ENCODE peak calls at places on chromosomes 13 and 19, in eight cellular contexts. H, V, I, J, R, O, K and T are unnamed samples.

GRCh38 chr19:3285647-3286176 is 61.3 kb downstream of the CELF5 start:
- DNase-seq in K (no peak), R (peak; percentile 27), J (no peak), V (no peak), I (no peak), O (no peak), H (peak; percentile 81), T (no peak)

GRCh38 chr19:54172764-54173699 is at the start of gene TMC4:
- DNase-seq in R (peak; percentile 62), O (peak; percentile 86), I (peak; percentile 80), H (no peak), V (peak; percentile 88), K (peak; percentile 69), J (peak; percentile 75), T (no peak)

GRCh38 chr13:52162279-52163101 is 3.1 kb upstream of the NEK3 start:
- DNase-seq in I (no peak), O (no peak), K (no peak), H (no peak), V (no peak), R (peak; percentile 72), J (no peak), T (no peak)

GRCh38 chr13:24995225-24995804 is 100.6 kb upstream of the PABPC3 start:
- DNase-seq in H (peak; percentile 76), V (peak; percentile 65), K (peak; percentile 60), O (no peak), R (peak; percentile 90), I (peak; percentile 78), J (peak; percentile 48), T (peak; percentile 20)

GRCh38 chr13:44380404-44381165 is 7.0 kb downstream of the SERP2 start:
- DNase-seq in I (no peak), K (no peak), O (no peak), V (no peak), R (no peak), J (no peak), H (no peak), T (no peak)

GRCh38 chr19:42251572-42251990 is 3.3 kb downstream of the ERF start:
- DNase-seq in V (no peak), K (no peak), J (no peak), H (no peak), R (no peak), O (no peak), I (no peak), T (no peak)

GRCh38 chr19:57655443-57655842 is 13.3 kb upstream of the ZSCAN4 start:
- DNase-seq in K (no peak), J (no peak), V (no peak), I (peak; percentile 38), H (no peak), R (no peak), O (no peak), T (no peak)

GRCh38 chr13:42110410-42111155 is 62.1 kb downstream of the DGKH start:
- DNase-seq in H (peak; percentile 44), O (no peak), I (peak; percentile 69), K (peak; percentile 50), R (peak; percentile 88), V (no peak), J (no peak), T (peak; percentile 27)

GRCh38 chr13:112703935-112704633 is 14.2 kb downstream of the ATP11A start:
- DNase-seq in I (no peak), R (peak; percentile 30), K (no peak), J (peak; percentile 32), O (no peak), H (no peak), V (peak; percentile 11), T (no peak)

GRCh38 chr19:54481326-54481930 is 8.3 kb upstream of the CDC42EP5 start:
- DNase-seq in R (peak; percentile 65), O (no peak), V (peak; percentile 76), H (peak; percentile 66), I (peak; percentile 30), J (no peak), K (peak; percentile 42), T (no peak)

GRCh38 chr13:112812306-112813034 is 122.6 kb downstream of the ATP11A start:
- DNase-seq in R (peak; percentile 14), O (no peak), V (no peak), K (no peak), J (no peak), I (no peak), H (no peak), T (no peak)

GRCh38 chr19:19292607-19293006 is 19.5 kb upstream of the TM6SF2 start:
- DNase-seq in H (no peak), K (no peak), I (no peak), J (no peak), R (no peak), V (no peak), O (no peak), T (no peak)

GRCh38 chr19:51439021-51439465 is 19.2 kb downstream of the SIGLEC8 start:
- DNase-seq in V (peak; percentile 36), H (peak; percentile 51), J (no peak), R (peak; percentile 26), O (peak; percentile 17), K (peak; percentile 10), I (peak; percentile 2), T (no peak)

GRCh38 chr19:6423499-6424189 is 967 bp downstream of the KHSRP start:
- DNase-seq in I (peak; percentile 33), K (peak; percentile 63), J (no peak), O (no peak), R (peak; percentile 57), V (peak; percentile 59), H (peak; percentile 76), T (no peak)

GRCh38 chr19:30350995-30351394 is 21.2 kb upstream of the ZNF536 start:
- DNase-seq in J (no peak), H (no peak), V (no peak), I (no peak), O (no peak), K (no peak), R (no peak), T (no peak)

GRCh38 chr13:96792188-96792587 is 202.1 kb downstream of the OXGR1 start:
- DNase-seq in V (no peak), H (no peak), O (no peak), I (no peak), R (no peak), K (no peak), J (no peak), T (no peak)
- TF ChIP-seq CTCF in V (no peak), H (no peak), O (no peak), I (no peak), R (no peak), K (no peak), J (no peak), T (no peak)

DNA sequence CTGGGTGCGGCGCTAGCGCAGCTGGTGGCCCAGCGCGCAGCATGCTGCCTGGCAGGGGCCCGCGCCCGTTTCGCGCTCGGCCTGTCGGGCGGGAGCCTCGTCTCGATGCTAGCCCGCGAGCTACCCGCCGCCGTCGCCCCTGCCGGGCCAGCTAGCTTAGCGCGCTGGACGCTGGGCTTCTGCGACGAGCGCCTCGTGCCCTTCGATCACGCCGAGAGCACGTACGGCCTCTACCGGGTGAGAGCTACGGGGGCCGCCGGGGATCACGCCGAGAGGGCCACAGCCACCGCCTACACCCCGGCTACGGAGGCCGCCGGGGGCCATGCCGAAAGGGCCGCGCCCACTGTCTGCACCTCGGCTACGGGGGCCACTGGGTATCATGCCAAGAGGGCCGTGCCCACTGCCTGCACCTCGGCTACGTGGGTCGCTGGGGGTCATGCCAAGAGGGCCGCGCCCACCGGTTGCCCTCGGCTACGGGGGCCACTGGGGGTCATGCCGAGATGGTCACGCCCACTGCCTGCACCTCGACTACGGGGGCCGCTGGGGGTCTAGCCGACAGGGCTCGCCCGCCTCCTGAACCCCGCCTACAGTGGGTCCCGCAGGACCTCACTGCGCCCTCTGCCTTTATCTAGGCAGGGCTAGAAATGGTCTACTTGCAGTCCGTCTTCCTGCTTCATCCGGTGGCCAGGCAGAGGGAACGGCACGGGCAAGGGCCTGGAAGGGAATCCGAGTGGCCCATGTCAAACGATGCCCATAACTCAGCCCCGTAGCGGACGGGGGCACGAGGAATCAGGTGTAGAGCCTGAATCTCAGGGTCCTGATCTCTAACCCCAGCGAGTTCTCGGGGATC is 500 bp downstream of the PGLS start:
- DNase-seq in R (peak; percentile 91), I (peak; percentile 49), O (peak; percentile 96), V (peak; percentile 87), J (peak; percentile 91), H (peak; percentile 89), K (peak; percentile 73), T (no peak)
- TF ChIP-seq CTCF in R (peak; percentile 18), I (peak; percentile 15), O (peak; percentile 2), V (no peak), J (no peak), H (peak; percentile 53), K (no peak), T (peak; percentile 47)

GRCh38 chr19:48123907-48124675 is 13.5 kb upstream of the PLA2G4C start:
- DNase-seq in J (no peak), H (peak; percentile 58), I (peak; percentile 96), V (no peak), K (peak; percentile 69), R (peak; percentile 58), O (no peak), T (peak; percentile 38)
- TF ChIP-seq CTCF in J (no peak), H (no peak), I (peak; percentile 30), V (no peak), K (no peak), R (peak; percentile 9), O (no peak), T (peak; percentile 40)

GRCh38 chr19:44903602-44904425 is 1.8 kb upstream of the APOE start:
- DNase-seq in V (peak; percentile 89), R (peak; percentile 78), I (peak; percentile 20), H (peak; percentile 87), K (peak; percentile 45), O (peak; percentile 71), J (peak; percentile 68), T (no peak)
- TF ChIP-seq CTCF in V (peak; percentile 99), R (peak; percentile 96), I (peak; percentile 96), H (peak; percentile 98), K (peak; percentile 97), O (peak; percentile 99), J (peak; percentile 98), T (peak; percentile 99)

GRCh38 chr13:114018461-114019055 is 44.7 kb upstream of the C13orf46 start:
- DNase-seq in J (no peak), V (no peak), K (no peak), O (no peak), I (no peak), H (no peak), R (no peak), T (no peak)

GRCh38 chr13:114015608-114016295 is 41.9 kb upstream of the C13orf46 start:
- DNase-seq in O (peak; percentile 61), I (peak; percentile 10), K (peak; percentile 57), R (peak; percentile 35), V (no peak), J (no peak), H (no peak), T (peak; percentile 84)

GRCh38 chr13:114017966-114018365 is 44.1 kb upstream of the C13orf46 start:
- DNase-seq in R (no peak), I (no peak), K (no peak), J (no peak), O (no peak), V (no peak), H (no peak), T (no peak)

GRCh38 chr13:114016321-114017027 is 42.6 kb upstream of the C13orf46 start:
- DNase-seq in K (no peak), R (no peak), V (no peak), I (no peak), O (peak; percentile 42), J (no peak), H (no peak), T (no peak)

GRCh38 chr13:114017028-114017630 is 43.3 kb upstream of the C13orf46 start:
- DNase-seq in I (no peak), K (no peak), H (no peak), R (peak; percentile 60), V (peak; percentile 55), O (no peak), J (no peak), T (no peak)
- TF ChIP-seq CTCF in I (no peak), K (no peak), H (no peak), R (peak; percentile 45), V (no peak), O (no peak), J (no peak), T (peak; percentile 23)